ENCODE peak calls at places on chromosomes 11 and 22, in four cellular contexts. P is AG09319, R is hypothalamus, H is GM23248. C is an unnamed sample.

GRCh38 chr11:66288138-66288865 is 641 bp downstream of the YIF1A start:
- DNase-seq in P (no peak), R (no peak), H (peak; percentile 56), C (peak; percentile 65)

GRCh38 chr22:48596111-48596860 is 1231.4 kb downstream of the BRD1 start:
- DNase-seq in P (no peak), R (no peak), H (no peak), C (no peak)

GRCh38 chr11:15563054-15563453 is 448.3 kb downstream of the INSC start:
- DNase-seq in P (no peak), R (no peak), H (no peak), C (no peak)

GRCh38 chr22:35197071-35197470 is 60.2 kb upstream of the HMGXB4 start:
- DNase-seq in P (no peak), R (no peak), H (no peak), C (no peak)

GRCh38 chr22:43946391-43946680 is 8.9 kb upstream of the SAMM50 start:
- DNase-seq in P (no peak), R (no peak), H (peak; percentile 28), C (no peak)

GRCh38 chr22:30885591-30885990 is 83.0 kb downstream of the MORC2 start:
- DNase-seq in P (no peak), R (no peak), H (no peak), C (peak; percentile 37)

GRCh38 chr11:91396243-91397133 is 828.1 kb upstream of the FAT3 start:
- DNase-seq in P (no peak), R (no peak), H (no peak), C (no peak)

GRCh38 chr22:33639588-33640254 is 280.6 kb downstream of the LARGE1 start:
- DNase-seq in P (no peak), R (no peak), H (no peak), C (no peak)

GRCh38 chr22:20055144-20055543 is 24.9 kb upstream of the DGCR8 start:
- DNase-seq in P (no peak), R (no peak), H (no peak), C (no peak)

GRCh38 chr11:83157755-83158473 is 983 bp downstream of the PCF11 start:
- DNase-seq in P (no peak), R (peak; percentile 12), H (peak; percentile 82), C (peak; percentile 72)

GRCh38 chr11:19978668-19979518 is 181.4 kb downstream of the DBX1 start:
- DNase-seq in P (peak; percentile 51), R (no peak), H (peak; percentile 84), C (no peak)

C was measured in mucosa of descending colon.